ENCODE peak calls at places on chromosomes 12 and 14, in ten cellular contexts. One of them, this sample, is unnamed.

GRCh38 chr14:35669782-35670181 is 135.8 kb downstream of the INSM2 start:
- DNase-seq in activated CD4-positive, alpha-beta T cell treated with anti-CD3 and anti-CD28 coated beads, Interleukin-2, amount 50 U/mL, for 24 hours: no peak
- DNase-seq in foreskin keratinocyte: peak; percentile 96
- DNase-seq in nephron progenitor cell: no peak
- DNase-seq in AG10803: peak; percentile 1
- DNase-seq in left cardiac atrium: no peak
- DNase-seq in psoas muscle: no peak
- DNase-seq in NCI-H774: no peak
- DNase-seq in amniotic stem cell: peak; percentile 14
- DNase-seq in AG09319: no peak
- DNase-seq in this sample: no peak

GRCh38 chr12:33825986-33826602 is 196.2 kb upstream of the ALG10 start:
- DNase-seq in left cardiac atrium: no peak
- DNase-seq in psoas muscle: no peak
- DNase-seq in amniotic stem cell: no peak
- DNase-seq in AG09319: no peak
- DNase-seq in AG10803: no peak
- DNase-seq in NCI-H774: peak; percentile 62
- DNase-seq in activated CD4-positive, alpha-beta T cell treated with anti-CD3 and anti-CD28 coated beads, Interleukin-2, amount 50 U/mL, for 24 hours: no peak
- DNase-seq in foreskin keratinocyte: no peak
- DNase-seq in nephron progenitor cell: no peak
- DNase-seq in this sample: no peak

GRCh38 chr12:47281667-47282171 is 202.0 kb upstream of the AMIGO2 start:
- DNase-seq in AG10803: no peak
- DNase-seq in left cardiac atrium: no peak
- DNase-seq in nephron progenitor cell: no peak
- DNase-seq in foreskin keratinocyte: peak; percentile 57
- DNase-seq in activated CD4-positive, alpha-beta T cell treated with anti-CD3 and anti-CD28 coated beads, Interleukin-2, amount 50 U/mL, for 24 hours: peak; percentile 41
- DNase-seq in AG09319: no peak
- DNase-seq in psoas muscle: no peak
- DNase-seq in amniotic stem cell: no peak
- DNase-seq in NCI-H774: no peak
- DNase-seq in this sample: no peak

GRCh38 chr12:53067993-53068770 is 11.0 kb downstream of the SPRYD3 start:
- DNase-seq in NCI-H774: no peak
- DNase-seq in AG10803: no peak
- DNase-seq in foreskin keratinocyte: no peak
- DNase-seq in nephron progenitor cell: no peak
- DNase-seq in psoas muscle: no peak
- DNase-seq in activated CD4-positive, alpha-beta T cell treated with anti-CD3 and anti-CD28 coated beads, Interleukin-2, amount 50 U/mL, for 24 hours: no peak
- DNase-seq in AG09319: no peak
- DNase-seq in left cardiac atrium: no peak
- DNase-seq in amniotic stem cell: no peak
- DNase-seq in this sample: no peak

GRCh38 chr12:111102062-111102735 is 181.8 kb upstream of the MYL2 start:
- DNase-seq in activated CD4-positive, alpha-beta T cell treated with anti-CD3 and anti-CD28 coated beads, Interleukin-2, amount 50 U/mL, for 24 hours: no peak
- DNase-seq in NCI-H774: no peak
- DNase-seq in AG10803: no peak
- DNase-seq in AG09319: no peak
- DNase-seq in psoas muscle: no peak
- DNase-seq in left cardiac atrium: no peak
- DNase-seq in nephron progenitor cell: no peak
- DNase-seq in amniotic stem cell: no peak
- DNase-seq in foreskin keratinocyte: peak; percentile 50
- DNase-seq in this sample: no peak

GRCh38 chr14:33568935-33569579 is 381.8 kb downstream of the EGLN3 start:
- DNase-seq in NCI-H774: no peak
- DNase-seq in left cardiac atrium: no peak
- DNase-seq in foreskin keratinocyte: peak; percentile 66
- DNase-seq in AG10803: no peak
- DNase-seq in AG09319: no peak
- DNase-seq in psoas muscle: no peak
- DNase-seq in nephron progenitor cell: no peak
- DNase-seq in activated CD4-positive, alpha-beta T cell treated with anti-CD3 and anti-CD28 coated beads, Interleukin-2, amount 50 U/mL, for 24 hours: no peak
- DNase-seq in amniotic stem cell: no peak
- DNase-seq in this sample: no peak

GRCh38 chr12:18747960-18748359 is 10.0 kb downstream of the CAPZA3 start:
- DNase-seq in psoas muscle: no peak
- DNase-seq in AG09319: peak; percentile 70
- DNase-seq in amniotic stem cell: peak; percentile 32
- DNase-seq in foreskin keratinocyte: peak; percentile 80
- DNase-seq in NCI-H774: no peak
- DNase-seq in AG10803: peak; percentile 99
- DNase-seq in nephron progenitor cell: no peak
- DNase-seq in activated CD4-positive, alpha-beta T cell treated with anti-CD3 and anti-CD28 coated beads, Interleukin-2, amount 50 U/mL, for 24 hours: no peak
- DNase-seq in left cardiac atrium: no peak
- DNase-seq in this sample: no peak

GRCh38 chr14:104776961-104777807 is 18.4 kb downstream of the AKT1 start:
- DNase-seq in nephron progenitor cell: no peak
- DNase-seq in NCI-H774: no peak
- DNase-seq in AG10803: no peak
- DNase-seq in psoas muscle: no peak
- DNase-seq in AG09319: no peak
- DNase-seq in left cardiac atrium: no peak
- DNase-seq in amniotic stem cell: no peak
- DNase-seq in activated CD4-positive, alpha-beta T cell treated with anti-CD3 and anti-CD28 coated beads, Interleukin-2, amount 50 U/mL, for 24 hours: no peak
- DNase-seq in foreskin keratinocyte: no peak
- DNase-seq in this sample: no peak

GRCh38 chr12:108519558-108519957 is 4.5 kb downstream of the FICD start:
- DNase-seq in AG10803: no peak
- DNase-seq in amniotic stem cell: no peak
- DNase-seq in NCI-H774: no peak
- DNase-seq in foreskin keratinocyte: no peak
- DNase-seq in psoas muscle: no peak
- DNase-seq in nephron progenitor cell: no peak
- DNase-seq in left cardiac atrium: no peak
- DNase-seq in activated CD4-positive, alpha-beta T cell treated with anti-CD3 and anti-CD28 coated beads, Interleukin-2, amount 50 U/mL, for 24 hours: no peak
- DNase-seq in AG09319: no peak
- DNase-seq in this sample: no peak

GRCh38 chr12:54161481-54162437 is 27.0 kb downstream of the SMUG1 start:
- DNase-seq in AG09319: no peak
- DNase-seq in nephron progenitor cell: no peak
- DNase-seq in psoas muscle: no peak
- DNase-seq in activated CD4-positive, alpha-beta T cell treated with anti-CD3 and anti-CD28 coated beads, Interleukin-2, amount 50 U/mL, for 24 hours: no peak
- DNase-seq in foreskin keratinocyte: no peak
- DNase-seq in left cardiac atrium: no peak
- DNase-seq in NCI-H774: no peak
- DNase-seq in AG10803: no peak
- DNase-seq in amniotic stem cell: no peak
- DNase-seq in this sample: no peak

GRCh38 chr12:69039881-69040280 is 106.9 kb upstream of the CPM start:
- DNase-seq in psoas muscle: no peak
- DNase-seq in nephron progenitor cell: no peak
- DNase-seq in AG10803: peak; percentile 42
- DNase-seq in AG09319: no peak
- DNase-seq in left cardiac atrium: no peak
- DNase-seq in amniotic stem cell: no peak
- DNase-seq in activated CD4-positive, alpha-beta T cell treated with anti-CD3 and anti-CD28 coated beads, Interleukin-2, amount 50 U/mL, for 24 hours: no peak
- DNase-seq in foreskin keratinocyte: no peak
- DNase-seq in NCI-H774: no peak
- DNase-seq in this sample: no peak

GRCh38 chr14:45610303-45610702 is 357.3 kb upstream of the MIS18BP1 start:
- DNase-seq in AG10803: no peak
- DNase-seq in foreskin keratinocyte: peak; percentile 52
- DNase-seq in activated CD4-positive, alpha-beta T cell treated with anti-CD3 and anti-CD28 coated beads, Interleukin-2, amount 50 U/mL, for 24 hours: no peak
- DNase-seq in nephron progenitor cell: no peak
- DNase-seq in NCI-H774: peak; percentile 2
- DNase-seq in amniotic stem cell: no peak
- DNase-seq in AG09319: no peak
- DNase-seq in left cardiac atrium: no peak
- DNase-seq in psoas muscle: no peak
- DNase-seq in this sample: no peak

GRCh38 chr14:103905861-103906456 is 22.3 kb upstream of the TDRD9 start:
- DNase-seq in psoas muscle: no peak
- DNase-seq in foreskin keratinocyte: no peak
- DNase-seq in amniotic stem cell: no peak
- DNase-seq in left cardiac atrium: no peak
- DNase-seq in nephron progenitor cell: peak; percentile 43
- DNase-seq in activated CD4-positive, alpha-beta T cell treated with anti-CD3 and anti-CD28 coated beads, Interleukin-2, amount 50 U/mL, for 24 hours: no peak
- DNase-seq in NCI-H774: no peak
- DNase-seq in AG09319: no peak
- DNase-seq in AG10803: no peak
- DNase-seq in this sample: no peak

GRCh38 chr14:104119119-104119699 is 19.2 kb upstream of the KIF26A start:
- DNase-seq in AG10803: no peak
- DNase-seq in activated CD4-positive, alpha-beta T cell treated with anti-CD3 and anti-CD28 coated beads, Interleukin-2, amount 50 U/mL, for 24 hours: no peak
- DNase-seq in psoas muscle: no peak
- DNase-seq in AG09319: no peak
- DNase-seq in amniotic stem cell: no peak
- DNase-seq in left cardiac atrium: no peak
- DNase-seq in foreskin keratinocyte: no peak
- DNase-seq in NCI-H774: no peak
- DNase-seq in nephron progenitor cell: no peak
- DNase-seq in this sample: no peak

GRCh38 chr12:98574110-98574509 is 19.4 kb upstream of the SLC25A3 start:
- DNase-seq in psoas muscle: no peak
- DNase-seq in nephron progenitor cell: no peak
- DNase-seq in NCI-H774: no peak
- DNase-seq in amniotic stem cell: no peak
- DNase-seq in activated CD4-positive, alpha-beta T cell treated with anti-CD3 and anti-CD28 coated beads, Interleukin-2, amount 50 U/mL, for 24 hours: no peak
- DNase-seq in AG10803: no peak
- DNase-seq in left cardiac atrium: no peak
- DNase-seq in AG09319: no peak
- DNase-seq in foreskin keratinocyte: peak; percentile 68
- DNase-seq in this sample: no peak

GRCh38 chr14:99687284-99688209 is 3.4 kb downstream of the CYP46A1 start:
- DNase-seq in nephron progenitor cell: peak; percentile 56
- DNase-seq in NCI-H774: no peak
- DNase-seq in left cardiac atrium: no peak
- DNase-seq in foreskin keratinocyte: no peak
- DNase-seq in amniotic stem cell: no peak
- DNase-seq in psoas muscle: no peak
- DNase-seq in AG09319: no peak
- DNase-seq in activated CD4-positive, alpha-beta T cell treated with anti-CD3 and anti-CD28 coated beads, Interleukin-2, amount 50 U/mL, for 24 hours: no peak
- DNase-seq in AG10803: no peak
- DNase-seq in this sample: no peak

GRCh38 chr12:117058442-117059072 is 40.7 kb downstream of the TESC start:
- DNase-seq in AG09319: no peak
- DNase-seq in foreskin keratinocyte: no peak
- DNase-seq in psoas muscle: no peak
- DNase-seq in nephron progenitor cell: no peak
- DNase-seq in activated CD4-positive, alpha-beta T cell treated with anti-CD3 and anti-CD28 coated beads, Interleukin-2, amount 50 U/mL, for 24 hours: no peak
- DNase-seq in amniotic stem cell: no peak
- DNase-seq in left cardiac atrium: no peak
- DNase-seq in NCI-H774: no peak
- DNase-seq in AG10803: no peak
- DNase-seq in this sample: peak; percentile 49

GRCh38 chr12:28114488-28114887 is 75.8 kb upstream of the CCDC91 start:
- DNase-seq in AG10803: peak; percentile 14
- DNase-seq in nephron progenitor cell: no peak
- DNase-seq in foreskin keratinocyte: peak; percentile 87
- DNase-seq in AG09319: no peak
- DNase-seq in amniotic stem cell: no peak
- DNase-seq in psoas muscle: no peak
- DNase-seq in NCI-H774: no peak
- DNase-seq in left cardiac atrium: no peak
- DNase-seq in activated CD4-positive, alpha-beta T cell treated with anti-CD3 and anti-CD28 coated beads, Interleukin-2, amount 50 U/mL, for 24 hours: no peak
- DNase-seq in this sample: no peak

GRCh38 chr14:79605863-79606262 is 605.4 kb downstream of the DIO2 start:
- DNase-seq in AG10803: no peak
- DNase-seq in foreskin keratinocyte: no peak
- DNase-seq in left cardiac atrium: no peak
- DNase-seq in nephron progenitor cell: no peak
- DNase-seq in AG09319: no peak
- DNase-seq in psoas muscle: no peak
- DNase-seq in activated CD4-positive, alpha-beta T cell treated with anti-CD3 and anti-CD28 coated beads, Interleukin-2, amount 50 U/mL, for 24 hours: no peak
- DNase-seq in NCI-H774: peak; percentile 61
- DNase-seq in amniotic stem cell: no peak
- DNase-seq in this sample: no peak

GRCh38 chr12:116539905-116540482 is 19.2 kb upstream of the MAP1LC3B2 start:
- DNase-seq in foreskin keratinocyte: peak; percentile 57
- DNase-seq in NCI-H774: peak; percentile 32
- DNase-seq in amniotic stem cell: peak; percentile 24
- DNase-seq in AG09319: no peak
- DNase-seq in psoas muscle: no peak
- DNase-seq in left cardiac atrium: no peak
- DNase-seq in activated CD4-positive, alpha-beta T cell treated with anti-CD3 and anti-CD28 coated beads, Interleukin-2, amount 50 U/mL, for 24 hours: no peak
- DNase-seq in nephron progenitor cell: no peak
- DNase-seq in AG10803: peak; percentile 84
- DNase-seq in this sample: no peak

GRCh38 chr12:86914716-86915115 is 658.5 kb upstream of the MGAT4C start:
- DNase-seq in AG09319: peak; percentile 0
- DNase-seq in AG10803: peak; percentile 20
- DNase-seq in activated CD4-positive, alpha-beta T cell treated with anti-CD3 and anti-CD28 coated beads, Interleukin-2, amount 50 U/mL, for 24 hours: no peak
- DNase-seq in foreskin keratinocyte: peak; percentile 36
- DNase-seq in left cardiac atrium: no peak
- DNase-seq in nephron progenitor cell: peak; percentile 11
- DNase-seq in NCI-H774: no peak
- DNase-seq in psoas muscle: no peak
- DNase-seq in amniotic stem cell: peak; percentile 2
- DNase-seq in this sample: no peak

GRCh38 chr12:108622425-108622824 is 11.3 kb downstream of the SELPLG start:
- DNase-seq in NCI-H774: peak; percentile 58
- DNase-seq in foreskin keratinocyte: no peak
- DNase-seq in amniotic stem cell: no peak
- DNase-seq in activated CD4-positive, alpha-beta T cell treated with anti-CD3 and anti-CD28 coated beads, Interleukin-2, amount 50 U/mL, for 24 hours: no peak
- DNase-seq in left cardiac atrium: peak; percentile 40
- DNase-seq in nephron progenitor cell: no peak
- DNase-seq in AG10803: peak; percentile 61
- DNase-seq in AG09319: no peak
- DNase-seq in psoas muscle: no peak
- DNase-seq in this sample: no peak

GRCh38 chr14:25111061-25111601 is 61.2 kb upstream of the STXBP6 start:
- DNase-seq in activated CD4-positive, alpha-beta T cell treated with anti-CD3 and anti-CD28 coated beads, Interleukin-2, amount 50 U/mL, for 24 hours: no peak
- DNase-seq in NCI-H774: no peak
- DNase-seq in psoas muscle: no peak
- DNase-seq in foreskin keratinocyte: peak; percentile 84
- DNase-seq in amniotic stem cell: peak; percentile 97
- DNase-seq in left cardiac atrium: peak; percentile 25
- DNase-seq in AG10803: peak; percentile 99
- DNase-seq in nephron progenitor cell: no peak
- DNase-seq in AG09319: peak; percentile 85
- DNase-seq in this sample: no peak

GRCh38 chr14:34912182-34912581 is 37.0 kb upstream of the BAZ1A start:
- DNase-seq in left cardiac atrium: no peak
- DNase-seq in nephron progenitor cell: no peak
- DNase-seq in AG09319: no peak
- DNase-seq in foreskin keratinocyte: no peak
- DNase-seq in NCI-H774: no peak
- DNase-seq in activated CD4-positive, alpha-beta T cell treated with anti-CD3 and anti-CD28 coated beads, Interleukin-2, amount 50 U/mL, for 24 hours: no peak
- DNase-seq in psoas muscle: no peak
- DNase-seq in amniotic stem cell: no peak
- DNase-seq in AG10803: no peak
- DNase-seq in this sample: no peak

GRCh38 chr14:42335918-42336317 is 729.2 kb downstream of the LRFN5 start:
- DNase-seq in AG10803: no peak
- DNase-seq in amniotic stem cell: no peak
- DNase-seq in foreskin keratinocyte: no peak
- DNase-seq in AG09319: no peak
- DNase-seq in nephron progenitor cell: no peak
- DNase-seq in left cardiac atrium: no peak
- DNase-seq in activated CD4-positive, alpha-beta T cell treated with anti-CD3 and anti-CD28 coated beads, Interleukin-2, amount 50 U/mL, for 24 hours: no peak
- DNase-seq in NCI-H774: no peak
- DNase-seq in psoas muscle: no peak
- DNase-seq in this sample: no peak

GRCh38 chr14:34301107-34301734 is 160.8 kb downstream of the SPTSSA start:
- DNase-seq in AG09319: no peak
- DNase-seq in nephron progenitor cell: peak; percentile 35
- DNase-seq in amniotic stem cell: no peak
- DNase-seq in activated CD4-positive, alpha-beta T cell treated with anti-CD3 and anti-CD28 coated beads, Interleukin-2, amount 50 U/mL, for 24 hours: peak; percentile 2
- DNase-seq in AG10803: peak; percentile 25
- DNase-seq in left cardiac atrium: no peak
- DNase-seq in psoas muscle: no peak
- DNase-seq in NCI-H774: peak; percentile 51
- DNase-seq in foreskin keratinocyte: peak; percentile 52
- DNase-seq in this sample: no peak

GRCh38 chr14:52661314-52661713 is 34.0 kb downstream of the ERO1A start:
- DNase-seq in nephron progenitor cell: no peak
- DNase-seq in amniotic stem cell: no peak
- DNase-seq in foreskin keratinocyte: no peak
- DNase-seq in NCI-H774: no peak
- DNase-seq in activated CD4-positive, alpha-beta T cell treated with anti-CD3 and anti-CD28 coated beads, Interleukin-2, amount 50 U/mL, for 24 hours: no peak
- DNase-seq in left cardiac atrium: no peak
- DNase-seq in AG09319: no peak
- DNase-seq in AG10803: no peak
- DNase-seq in psoas muscle: no peak
- DNase-seq in this sample: no peak

This sample was measured in adrenal gland.